ENCODE peak calls at places on chromosomes 6 and 20, in five cellular contexts. L is A549, W is lower lobe of right lung, V is HCT116, Q is AG09309. R is an unnamed sample.

GRCh38 chr6:88989215-88989614 is 25.8 kb upstream of the RNGTT start:
- DNase-seq in W (no peak), V (peak), L (peak), Q (no peak), R (no peak)

GRCh38 chr20:273884-274283 is 16.4 kb downstream of the DEFB132 start:
- DNase-seq in W (no peak), L (no peak), Q (no peak), V (no peak), R (no peak)

GRCh38 chr6:26330835-26331808 is 33.9 kb upstream of the BTN3A2 start:
- DNase-seq in L (peak), Q (no peak), V (no peak), W (no peak), R (peak)

GRCh38 chr20:11204926-11205768 is 531.3 kb upstream of the JAG1 start:
- DNase-seq in Q (no peak), L (peak), V (peak), W (peak), R (peak)

GRCh38 chr20:39993737-39994136 is 695.3 kb downstream of the MAFB start:
- DNase-seq in Q (no peak), V (no peak), W (no peak), L (no peak), R (no peak)

GRCh38 chr6:107793193-107793592 is 30.9 kb downstream of the SCML4 start:
- DNase-seq in W (no peak), Q (no peak), V (no peak), L (no peak), R (no peak)

GRCh38 chr20:36312724-36313441 is 6.7 kb downstream of the DLGAP4 start:
- DNase-seq in Q (no peak), L (no peak), V (no peak), W (no peak), R (no peak)

GRCh38 chr6:33280539-33280938 is 3.6 kb downstream of the B3GALT4 start:
- DNase-seq in Q (no peak), V (no peak), L (no peak), W (no peak), R (no peak)

GRCh38 chr20:54160269-54161007 is 13.3 kb downstream of the CYP24A1 start:
- DNase-seq in L (peak), Q (no peak), W (no peak), V (no peak), R (no peak)

GRCh38 chr6:36110053-36110452 is 20.3 kb upstream of the MAPK13 start:
- DNase-seq in Q (no peak), W (no peak), L (no peak), V (no peak), R (no peak)

GRCh38 chr20:60268502-60268901 is 310.3 kb downstream of the CDH26 start:
- DNase-seq in L (peak), Q (no peak), W (no peak), V (no peak), R (no peak)

GRCh38 chr6:151002562-151002961 is 137.1 kb downstream of the MTHFD1L start:
- DNase-seq in W (no peak), V (no peak), L (no peak), Q (no peak), R (no peak)

GRCh38 chr20:45911486-45912343 is at the start of gene PLTP:
- DNase-seq in V (no peak), L (no peak), Q (no peak), W (peak), R (peak)

GRCh38 chr6:44128020-44128917 is 915 bp downstream of the TMEM63B start:
- DNase-seq in Q (no peak), L (no peak), V (no peak), W (peak), R (no peak)

GRCh38 chr6:14472964-14473363 is 355.4 kb downstream of the CD83 start:
- DNase-seq in W (no peak), L (no peak), V (no peak), Q (no peak), R (peak)

GRCh38 chr20:9500121-9500911 is 14.1 kb upstream of the LAMP5 start:
- DNase-seq in V (no peak), Q (no peak), L (no peak), W (no peak), R (no peak)

GRCh38 chr6:32941412-32941784 is 570 bp upstream of the HLA-DMB start:
- DNase-seq in L (no peak), W (no peak), V (no peak), Q (no peak), R (no peak)

GRCh38 chr6:75750925-75751324 is 1.9 kb downstream of the MYO6 start:
- DNase-seq in Q (no peak), V (no peak), L (no peak), W (no peak), R (no peak)

GRCh38 chr6:169556758-169557505 is 144.9 kb downstream of the WDR27 start:
- DNase-seq in L (no peak), W (no peak), V (no peak), Q (no peak), R (peak)

GRCh38 chr20:38049800-38050199 is 16.3 kb downstream of the RPRD1B start:
- DNase-seq in V (no peak), L (no peak), W (no peak), Q (no peak), R (peak)

GRCh38 chr6:35727206-35727934 is 9.5 kb upstream of the ARMC12 start:
- DNase-seq in L (peak), Q (no peak), V (no peak), W (peak), R (peak)

GRCh38 chr6:150749091-150749670 is 116.3 kb upstream of the MTHFD1L start:
- DNase-seq in V (no peak), Q (no peak), W (no peak), L (no peak), R (no peak)

GRCh38 chr20:1010659-1011058 is 8.5 kb upstream of the RSPO4 start:
- DNase-seq in W (no peak), Q (no peak), V (no peak), L (no peak), R (no peak)

GRCh38 chr6:79234150-79235022 is at the start of gene HMGN3:
- DNase-seq in Q (peak), V (peak), L (peak), W (peak), R (peak)

GRCh38 chr6:31041372-31041974 is 31.2 kb downstream of the MUC22 start:
- DNase-seq in V (no peak), W (no peak), L (peak), Q (no peak), R (no peak)

GRCh38 chr6:153437193-153437592 is 306.1 kb upstream of the RGS17 start:
- DNase-seq in V (no peak), W (no peak), L (no peak), Q (no peak), R (no peak)

GRCh38 chr6:133352046-133352445 is 110.9 kb downstream of the EYA4 start:
- DNase-seq in W (no peak), Q (no peak), L (peak), V (no peak), R (no peak)

GRCh38 chr6:35786272-35786671 is 5.5 kb downstream of the CLPSL1 start:
- DNase-seq in L (no peak), V (no peak), Q (no peak), W (no peak), R (no peak)

GRCh38 chr6:44735631-44735963 is 348.1 kb downstream of the CDC5L start:
- DNase-seq in V (no peak), W (no peak), Q (no peak), L (no peak), R (peak)

GRCh38 chr6:157557541-157557940 is 176.6 kb downstream of the ZDHHC14 start:
- DNase-seq in W (no peak), L (no peak), Q (no peak), V (no peak), R (no peak)

GRCh38 chr6:157602521-157603288 is 220.3 kb upstream of the SNX9 start:
- DNase-seq in V (no peak), Q (no peak), L (no peak), W (no peak), R (no peak)

GRCh38 chr6:20211941-20212391 is 303 bp downstream of the MBOAT1 start:
- DNase-seq in V (no peak), Q (no peak), L (peak), W (no peak), R (peak)

GRCh38 chr6:154448448-154449096 is 61.9 kb downstream of the CNKSR3 start:
- DNase-seq in Q (peak), L (no peak), W (no peak), V (no peak), R (peak)

GRCh38 chr6:157281570-157281969 is 41.7 kb downstream of the TMEM242 start:
- DNase-seq in Q (no peak), V (no peak), L (peak), W (no peak), R (peak)

GRCh38 chr6:167927246-167927645 is 70.2 kb upstream of the KIF25 start:
- DNase-seq in V (no peak), L (no peak), Q (no peak), W (no peak), R (no peak)

GRCh38 chr20:6121504-6121903 is 1.3 kb downstream of the FERMT1 start:
- DNase-seq in W (no peak), L (no peak), Q (no peak), V (no peak), R (no peak)

GRCh38 chr20:6122873-6123649 is at the start of gene FERMT1:
- DNase-seq in W (peak), Q (no peak), V (peak), L (peak), R (peak)

GRCh38 chr20:6122111-6122872 is 538 bp downstream of the FERMT1 start:
- DNase-seq in Q (no peak), L (peak), V (no peak), W (no peak), R (peak)

GRCh38 chr20:6120491-6120988 is 2.3 kb downstream of the FERMT1 start:
- DNase-seq in V (no peak), W (no peak), Q (no peak), L (no peak), R (no peak)

DNA sequence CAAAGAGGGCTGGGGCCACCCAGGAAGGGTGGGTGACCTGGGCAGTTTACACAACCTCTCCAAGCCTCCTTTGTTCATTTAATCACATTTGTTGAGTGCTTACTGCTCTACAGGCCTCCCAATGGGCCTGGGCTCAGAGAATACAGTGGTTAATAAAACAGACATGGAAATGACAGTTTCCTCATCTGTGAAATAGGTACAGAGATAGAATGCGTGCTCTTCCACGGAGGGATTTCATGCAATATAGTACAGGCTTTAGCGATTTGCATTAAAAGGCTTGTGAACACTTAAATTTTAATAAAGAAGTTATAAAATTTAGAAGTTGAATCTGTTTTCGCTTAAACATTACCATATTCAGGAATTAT is 802 bp upstream of the FERMT1 start:
- DNase-seq in Q (no peak), L (no peak), W (no peak), V (no peak), R (no peak)
- H3K4me3 ChIP-seq in Q (peak), L (peak), W (no peak), V (peak), R (no peak)

DNA sequence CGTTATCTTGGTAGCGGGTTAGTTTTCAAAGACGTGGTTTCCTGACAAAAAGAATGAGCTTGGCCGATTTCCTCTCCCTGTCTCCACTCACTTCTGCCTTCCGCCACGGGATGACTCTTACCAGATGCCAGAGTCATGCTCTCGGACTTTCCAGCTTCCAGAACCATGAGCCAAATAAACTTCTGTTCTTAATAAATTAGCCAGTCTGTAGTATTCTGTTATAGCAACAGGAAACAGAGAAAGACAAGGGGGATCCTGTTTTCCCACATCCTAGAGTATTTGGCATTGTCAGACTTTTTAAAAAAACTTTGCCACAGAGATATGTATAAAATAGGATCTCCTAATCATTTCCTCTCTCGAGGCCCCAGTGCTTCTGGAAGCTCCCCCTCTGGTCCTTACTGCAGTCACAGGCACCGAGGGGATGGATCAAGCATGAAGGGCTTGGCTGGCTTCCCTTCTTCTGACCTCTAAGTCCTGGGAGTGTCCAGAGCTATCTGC is 84.9 kb upstream of the NAA20 start:
- DNase-seq in W (no peak), V (no peak), L (no peak), Q (peak), R (peak)
- TF ChIP-seq CTCF in W (no peak), V (no peak), L (no peak), Q (peak), R (peak)

GRCh38 chr6:53055873-53056272 is 9.3 kb upstream of the FBXO9 start:
- DNase-seq in Q (no peak), L (no peak), V (no peak), W (no peak), R (no peak)

GRCh38 chr6:53056273-53056672 is 8.9 kb upstream of the FBXO9 start:
- DNase-seq in W (no peak), V (no peak), Q (no peak), L (no peak), R (no peak)

GRCh38 chr6:53062369-53062639 is 2.9 kb upstream of the FBXO9 start:
- DNase-seq in W (no peak), V (no peak), L (no peak), Q (no peak), R (no peak)

GRCh38 chr6:53058388-53058890 is 6.8 kb upstream of the FBXO9 start:
- DNase-seq in V (no peak), W (no peak), L (no peak), Q (no peak), R (no peak)

DNA sequence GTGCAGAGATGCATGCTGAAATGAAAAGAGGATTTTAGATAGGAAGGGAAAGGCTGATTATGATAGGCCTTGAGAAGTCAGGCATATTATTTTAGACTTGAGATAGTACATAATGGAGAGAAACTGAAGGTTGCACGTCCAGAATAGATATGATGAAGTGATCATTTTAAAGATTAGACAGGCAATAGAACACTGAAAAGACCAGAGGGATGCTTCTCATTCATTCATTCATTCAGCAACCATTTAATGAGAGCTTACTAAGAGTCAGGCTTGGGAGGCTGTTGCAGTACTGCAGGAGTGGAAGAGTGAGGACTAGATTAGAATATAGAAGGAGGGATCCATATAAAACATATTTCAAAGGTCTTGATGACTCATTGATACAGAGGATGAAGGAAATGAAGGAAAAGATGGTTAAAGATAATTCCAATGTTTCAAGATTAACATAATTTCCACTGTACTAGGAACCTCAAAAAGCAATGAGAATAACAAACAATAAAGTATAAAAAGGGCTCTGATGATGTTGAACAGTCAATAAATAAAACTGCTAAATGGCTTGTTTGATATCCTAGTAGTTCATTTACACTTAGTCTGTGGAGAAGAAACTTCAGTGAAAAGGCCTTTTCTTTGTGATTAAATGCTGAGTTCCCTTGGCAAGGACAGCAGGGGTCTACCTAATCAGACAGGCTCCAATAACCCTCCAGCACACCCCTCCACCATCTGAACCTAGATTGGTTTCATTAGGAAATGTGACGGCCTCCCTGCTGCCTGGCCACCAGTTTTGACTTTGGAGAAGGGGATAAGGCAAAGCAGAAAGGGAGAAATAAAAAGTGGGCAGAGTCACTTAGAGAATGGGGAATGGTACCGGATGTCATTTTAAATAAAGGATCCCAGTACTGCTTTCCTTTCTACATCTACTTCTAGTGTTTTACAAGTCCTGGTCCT is 5.3 kb upstream of the FBXO9 start:
- DNase-seq in Q (no peak), L (no peak), W (no peak), V (no peak), R (no peak)
- H3K4me3 ChIP-seq in Q (peak), L (no peak), W (peak), V (no peak), R (peak)

GRCh38 chr6:54142889-54143519 is 31.8 kb downstream of the MLIP start:
- DNase-seq in Q (no peak), W (no peak), V (no peak), L (no peak), R (no peak)
- TF ChIP-seq CTCF in Q (no peak), W (no peak), V (no peak), L (no peak), R (no peak)

GRCh38 chr6:119148825-119149525 is 70.5 kb upstream of the FAM184A start:
- DNase-seq in W (no peak), L (no peak), V (no peak), Q (no peak), R (peak)
- H3K4me3 ChIP-seq in W (no peak), L (no peak), V (no peak), Q (peak), R (peak)

GRCh38 chr20:63253065-63253437 is 1.2 kb downstream of the NKAIN4 start:
- DNase-seq in V (no peak), L (no peak), W (no peak), Q (no peak), R (no peak)

GRCh38 chr20:63253438-63254236 is 626 bp downstream of the NKAIN4 start:
- DNase-seq in V (no peak), L (no peak), Q (no peak), W (no peak), R (no peak)

GRCh38 chr20:63254237-63254535 is at the start of gene NKAIN4:
- DNase-seq in L (no peak), W (no peak), V (no peak), Q (no peak), R (no peak)

GRCh38 chr20:63255911-63256704 is 1.8 kb upstream of the NKAIN4 start:
- DNase-seq in W (no peak), V (no peak), Q (no peak), L (no peak), R (no peak)

DNA sequence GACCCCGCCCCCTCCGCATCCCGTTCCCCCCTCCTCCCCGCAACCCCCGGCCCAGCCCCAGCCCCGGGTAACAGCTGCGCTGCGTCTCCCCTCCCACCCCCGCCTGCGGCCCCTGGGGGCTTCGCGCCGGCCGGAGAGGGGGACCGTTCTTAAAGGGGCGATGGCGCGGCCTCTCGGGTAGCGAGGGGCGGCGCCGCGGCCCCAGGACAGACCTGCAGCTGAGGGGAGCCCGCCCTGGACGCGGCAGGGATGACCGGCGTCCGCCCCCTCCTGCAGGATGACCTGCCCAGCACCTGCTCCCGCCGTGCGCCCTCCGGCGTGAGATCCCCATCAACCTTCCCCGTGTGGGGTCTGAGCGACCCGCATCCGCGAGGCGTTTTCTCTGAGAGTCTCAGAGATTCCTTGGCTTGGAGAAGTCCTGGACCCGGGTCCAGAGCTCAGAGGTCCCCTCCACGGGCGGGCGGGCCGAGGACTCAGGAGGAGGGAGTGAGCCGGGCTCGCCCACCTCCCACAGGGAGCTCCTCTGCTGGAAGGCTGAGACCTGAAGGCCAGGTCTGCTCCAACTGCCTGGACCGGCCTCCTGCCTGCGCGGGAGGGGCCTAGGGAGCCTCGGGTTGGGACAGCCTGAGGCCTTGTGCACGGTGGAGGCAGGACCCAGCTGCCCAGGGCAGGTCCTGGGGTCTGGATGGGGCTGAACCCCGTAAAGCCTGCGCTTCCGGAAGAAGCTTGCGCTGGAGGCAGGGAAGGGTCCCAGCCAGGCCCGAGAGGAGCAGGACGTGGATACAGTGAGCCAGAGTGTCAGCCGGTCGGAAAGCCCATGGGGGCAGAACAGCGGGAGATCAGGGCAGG is 497 bp upstream of the NKAIN4 start:
- DNase-seq in Q (no peak), L (no peak), W (no peak), V (no peak), R (no peak)
- TF ChIP-seq CTCF in Q (no peak), L (no peak), W (no peak), V (no peak), R (no peak)